ENCODE peak calls at places on chromosomes 7 and 10, in seven cellular contexts. M is NCI-H187 treated with DMSO at 0.1 percent for 48 hours; D is activated naive CD4-positive, alpha-beta T cell treated with anti-CD3 and anti-CD28 coated beads, Interleukin-2, amount 50 U/mL, for 72 hours; Z is substantia nigra; C is IMR-90; O is Right ventricle myocardium superior; T is lung microvascular endothelial cell. E is an unnamed sample.

GRCh38 chr10:125419831-125420230 is 259.5 kb upstream of the CTBP2 start:
- DNase-seq in M (no peak), D (no peak), Z (no peak), C (no peak), O (no peak), T (no peak), E (no peak)

GRCh38 chr10:2037966-2038493 is 300.7 kb upstream of the ADARB2 start:
- DNase-seq in M (no peak), D (no peak), Z (no peak), C (no peak), O (no peak), T (no peak), E (no peak)

GRCh38 chr10:47309403-47310089 is 9.5 kb downstream of the GDF10 start:
- DNase-seq in M (no peak), D (peak; percentile 29), Z (no peak), C (no peak), O (no peak), T (no peak), E (no peak)

GRCh38 chr10:69335613-69336012 is 57.3 kb downstream of the HK1 start:
- DNase-seq in M (no peak), D (no peak), Z (no peak), C (no peak), O (no peak), T (no peak), E (no peak)

GRCh38 chr10:60611291-60611747 is 167.0 kb upstream of the CDK1 start:
- DNase-seq in M (no peak), D (peak; percentile 27), Z (no peak), C (peak; percentile 71), O (no peak), T (peak; percentile 66), E (no peak)

GRCh38 chr10:117680611-117681010 is 138.1 kb downstream of the EMX2 start:
- DNase-seq in M (no peak), D (no peak), Z (no peak), C (no peak), O (no peak), T (no peak), E (no peak)

GRCh38 chr10:31136951-31137885 is 105.6 kb upstream of the ZNF438 start:
- DNase-seq in M (no peak), D (no peak), Z (no peak), C (peak; percentile 69), O (no peak), T (peak; percentile 74), E (no peak)

GRCh38 chr7:7315851-7316250 is 133.5 kb downstream of the C1GALT1 start:
- DNase-seq in M (no peak), D (no peak), Z (no peak), C (no peak), O (no peak), T (no peak), E (no peak)

GRCh38 chr10:50540069-50540825 is 83.5 kb downstream of the SGMS1 start:
- DNase-seq in M (no peak), D (peak; percentile 28), Z (no peak), C (peak; percentile 38), O (no peak), T (peak; percentile 12), E (no peak)